ENCODE peak calls at places on chromosomes 4 and X, in four cellular contexts. M is stomach, V is IMR-90, Y is H54. D is an unnamed sample.

GRCh38 chr4:98210293-98210692 is 50.9 kb upstream of the RAP1GDS1 start:
- DNase-seq in V (no peak), Y (no peak), M (no peak), D (no peak)

GRCh38 chr4:76998251-76998901 is 48.8 kb downstream of the SEPTIN11 start:
- DNase-seq in V (peak; percentile 75), Y (no peak), M (no peak), D (no peak)

GRCh38 chrX:55524487-55524886 is 34.8 kb upstream of the USP51 start:
- DNase-seq in M (no peak), V (peak; percentile 3), Y (no peak), D (peak; percentile 5)

GRCh38 chrX:8191022-8191421 is 20.0 kb upstream of the VCX2 start:
- DNase-seq in M (no peak), Y (no peak), V (no peak), D (no peak)

GRCh38 chrX:103073442-103073841 is 9.5 kb upstream of the BEX1 start:
- DNase-seq in Y (no peak), M (no peak), V (no peak), D (no peak)

GRCh38 chrX:18792828-18793227 is 85.4 kb downstream of the PPEF1 start:
- DNase-seq in M (no peak), V (no peak), Y (no peak), D (no peak)

GRCh38 chr4:129550281-129550785 is 454.4 kb downstream of the C4orf33 start:
- DNase-seq in V (no peak), Y (no peak), M (no peak), D (no peak)

GRCh38 chr4:95293014-95293413 is 255.8 kb downstream of the UNC5C start:
- DNase-seq in V (no peak), Y (no peak), M (no peak), D (no peak)

GRCh38 chr4:30116401-30116800 is 603.8 kb upstream of the PCDH7 start:
- DNase-seq in Y (no peak), M (no peak), V (no peak), D (no peak)

GRCh38 chrX:39905475-39905889 is 192.3 kb downstream of the BCOR start:
- DNase-seq in Y (no peak), V (peak; percentile 19), M (no peak), D (no peak)

GRCh38 chr4:173381610-173382009 is 10.9 kb downstream of the SAP30 start:
- DNase-seq in V (no peak), Y (no peak), M (no peak), D (no peak)

GRCh38 chrX:69161786-69162349 is 3.4 kb downstream of the PJA1 start:
- DNase-seq in Y (no peak), V (no peak), M (no peak), D (no peak)

GRCh38 chr4:93042746-93043145 is 739.0 kb downstream of the GRID2 start:
- DNase-seq in Y (no peak), V (no peak), M (no peak), D (no peak)

DNA sequence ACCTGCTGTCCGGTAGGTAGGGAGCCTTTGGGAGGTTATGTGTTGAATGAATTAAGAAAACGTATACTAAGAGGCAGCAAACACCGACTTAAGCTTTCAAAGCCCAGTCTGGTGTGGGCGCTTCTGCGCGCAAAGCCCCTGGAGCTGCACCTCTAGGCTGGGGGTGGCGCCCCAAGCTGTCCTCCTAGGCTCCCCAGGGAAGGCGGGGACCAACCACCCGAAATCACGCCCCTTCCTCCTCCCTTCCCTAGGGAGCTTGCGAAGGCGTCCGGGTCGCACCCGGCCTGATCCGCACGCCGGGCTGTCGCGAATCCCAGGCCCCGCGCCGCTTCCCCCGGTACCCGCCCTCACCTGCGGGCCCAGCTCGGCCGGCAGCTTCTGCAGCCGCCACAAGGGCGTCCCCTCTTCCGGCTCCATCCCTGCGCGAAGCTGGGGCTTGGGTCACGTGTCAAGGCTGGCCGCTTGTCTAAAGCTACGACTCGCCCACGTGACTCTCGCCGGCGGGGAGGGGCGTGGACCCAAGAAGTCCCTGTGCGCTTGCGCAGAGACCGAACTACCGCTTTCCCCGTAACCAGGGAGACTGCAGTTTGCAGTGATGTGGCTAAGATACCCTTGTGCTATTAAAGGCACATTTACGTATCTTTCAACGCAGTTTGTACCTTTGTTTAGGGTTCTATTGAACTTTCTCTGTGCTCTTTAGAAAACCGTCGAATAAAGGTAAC is at the start of gene COMMD8:
- DNase-seq in V (peak; percentile 95), M (peak; percentile 97), Y (peak; percentile 57), D (peak; percentile 98)
- TF ChIP-seq POLR2A in V (peak; percentile 39), M (no peak), Y (peak; percentile 83), D (peak; percentile 63)

GRCh38 chr4:38323141-38323634 is 340.8 kb upstream of the KLF3 start:
- DNase-seq in Y (no peak), M (no peak), V (peak; percentile 43), D (no peak)
- TF ChIP-seq POLR2A in Y (peak; percentile 19), M (no peak), V (no peak), D (peak; percentile 38)

GRCh38 chrX:23621621-23622265 is 45.5 kb upstream of the PRDX4 start:
- DNase-seq in M (no peak), V (no peak), Y (no peak), D (no peak)

GRCh38 chrX:23626651-23627050 is 40.6 kb upstream of the PRDX4 start:
- DNase-seq in M (no peak), Y (no peak), V (no peak), D (no peak)

GRCh38 chrX:23623797-23624196 is 43.5 kb upstream of the PRDX4 start:
- DNase-seq in M (no peak), V (no peak), Y (no peak), D (no peak)
- TF ChIP-seq POLR2A in M (no peak), V (no peak), Y (no peak), D (no peak)

GRCh38 chr4:182916483-182917181 is 554 bp downstream of the DCTD start:
- DNase-seq in M (peak; percentile 65), V (peak; percentile 79), Y (peak; percentile 50), D (peak; percentile 67)

GRCh38 chr4:182918791-182919302 is 1.7 kb upstream of the DCTD start:
- DNase-seq in V (no peak), Y (no peak), M (no peak), D (no peak)

GRCh38 chr4:182914357-182914756 is 2.8 kb downstream of the DCTD start:
- DNase-seq in V (no peak), Y (no peak), M (no peak), D (no peak)

GRCh38 chr4:182918044-182918607 is 940 bp upstream of the DCTD start:
- DNase-seq in M (no peak), V (no peak), Y (no peak), D (no peak)

GRCh38 chr4:182917182-182918043 is at the start of gene DCTD:
- DNase-seq in M (peak; percentile 82), Y (peak; percentile 30), V (peak; percentile 65), D (peak; percentile 81)
- TF ChIP-seq POLR2A in M (no peak), Y (peak; percentile 64), V (peak; percentile 39), D (peak; percentile 60)

GRCh38 chrX:72238183-72238582 is 644 bp downstream of the ERCC6L start:
- DNase-seq in M (no peak), Y (no peak), V (no peak), D (no peak)

GRCh38 chrX:72240976-72241375 is 2.1 kb upstream of the ERCC6L start:
- DNase-seq in M (no peak), Y (no peak), V (no peak), D (no peak)

GRCh38 chrX:72236841-72237240 is 2.0 kb downstream of the ERCC6L start:
- DNase-seq in M (no peak), V (peak; percentile 80), Y (no peak), D (no peak)

GRCh38 chrX:72243472-72243871 is 4.6 kb upstream of the ERCC6L start:
- DNase-seq in V (peak; percentile 51), Y (no peak), M (no peak), D (no peak)

DNA sequence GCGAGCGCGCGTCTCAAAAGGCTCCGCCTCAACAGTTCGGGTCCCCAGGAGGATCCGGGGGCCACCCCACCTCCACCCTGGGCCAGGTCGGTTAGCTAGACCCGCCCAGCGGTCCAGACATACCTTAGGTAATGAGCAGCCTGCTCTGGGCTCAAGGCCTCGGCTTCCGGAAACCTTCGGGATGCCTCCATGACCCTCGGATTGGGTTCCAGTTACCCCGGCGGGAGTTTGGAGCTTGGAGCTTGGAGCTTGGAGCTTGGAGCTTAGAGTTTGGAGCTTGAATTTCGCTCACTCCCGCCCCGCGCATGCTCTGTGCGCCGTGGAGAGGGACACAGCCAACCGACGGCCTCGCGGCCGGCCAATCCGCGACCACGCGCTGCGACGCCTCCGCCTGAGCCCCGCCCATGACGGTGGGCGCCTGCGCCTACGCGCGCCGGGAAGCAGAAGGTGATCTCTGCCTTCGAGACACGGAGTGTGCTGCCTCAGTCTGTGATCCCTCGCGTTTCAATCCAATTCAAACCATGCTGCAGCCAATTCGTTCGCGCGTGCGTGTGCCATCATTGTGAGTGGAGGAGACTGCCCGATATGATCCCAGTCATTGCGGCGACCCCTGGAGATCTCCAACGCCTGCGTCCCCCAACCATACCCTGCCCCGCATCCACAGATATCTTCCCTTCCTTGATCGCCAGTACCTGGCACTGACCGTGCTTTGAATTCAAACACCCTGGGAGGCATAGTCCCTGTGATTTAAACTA is at the start of gene ERCC6L:
- DNase-seq in Y (peak; percentile 85), M (peak; percentile 90), V (peak; percentile 80), D (peak; percentile 91)
- TF ChIP-seq POLR2A in Y (peak; percentile 85), M (no peak), V (no peak), D (peak; percentile 57)

GRCh38 chrX:71095555-71095970 is at the start of gene FOXO4:
- DNase-seq in Y (peak; percentile 82), M (peak; percentile 91), V (peak; percentile 80), D (peak; percentile 93)
- TF ChIP-seq POLR2A in Y (peak; percentile 18), M (no peak), V (no peak), D (peak; percentile 4)

GRCh38 chr4:146521543-146522097 is at the start of gene SLC10A7:
- DNase-seq in M (peak; percentile 75), Y (peak; percentile 38), V (peak; percentile 71), D (peak; percentile 86)

GRCh38 chr4:146522862-146523205 is 1.1 kb upstream of the SLC10A7 start:
- DNase-seq in Y (no peak), M (no peak), V (peak; percentile 4), D (peak; percentile 64)

GRCh38 chr4:146520894-146521542 is 722 bp downstream of the SLC10A7 start:
- DNase-seq in M (peak; percentile 46), V (peak; percentile 63), Y (no peak), D (peak; percentile 61)

GRCh38 chr4:146524663-146525062 is 2.9 kb upstream of the SLC10A7 start:
- DNase-seq in V (no peak), M (no peak), Y (no peak), D (no peak)

DNA sequence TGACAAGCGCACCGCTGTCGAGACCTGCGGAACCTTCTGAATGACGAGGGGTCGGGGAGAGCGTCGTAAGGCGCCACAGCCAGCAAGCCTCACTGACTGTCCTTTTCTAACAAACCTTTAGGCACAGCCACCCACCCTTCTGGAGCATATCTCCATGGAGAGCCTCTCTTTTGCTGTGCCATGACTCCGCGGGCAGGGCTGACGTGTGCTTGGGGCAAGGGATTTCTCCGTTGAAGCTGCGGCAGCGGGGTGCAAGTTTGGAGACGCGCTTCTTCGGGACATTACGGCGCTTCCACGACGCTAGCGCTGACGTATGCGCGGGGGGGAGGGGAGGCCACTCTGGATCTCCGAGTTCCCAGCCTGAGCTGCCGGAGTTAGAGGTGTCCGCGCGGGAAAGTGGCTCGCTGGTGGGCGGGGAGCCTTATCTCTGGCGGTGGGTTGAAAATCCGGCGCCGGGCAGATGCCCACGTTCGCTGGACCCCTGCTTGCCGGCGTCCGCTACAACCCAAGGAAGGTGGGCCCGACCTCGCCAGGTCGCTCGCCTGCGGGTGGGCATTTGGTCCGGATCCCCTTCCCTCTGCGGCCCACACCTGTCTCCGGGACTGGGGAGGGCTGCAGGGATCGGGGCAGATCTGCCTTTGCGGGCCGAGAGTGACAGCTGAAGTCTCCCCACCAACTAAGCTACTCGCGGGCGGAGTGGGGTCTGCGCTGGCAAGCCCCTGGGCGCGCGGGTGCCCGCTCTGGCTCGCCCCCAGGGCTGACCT is 540 bp upstream of the SLC10A7 start:
- DNase-seq in M (peak; percentile 93), Y (peak; percentile 56), V (peak; percentile 80), D (peak; percentile 91)
- TF ChIP-seq POLR2A in M (no peak), Y (peak; percentile 67), V (peak; percentile 19), D (peak; percentile 55)